ENCODE peak calls at places on chromosomes 5 and 9, in eight cellular contexts. I is CD8-positive, alpha-beta T cell; M is GM12891; O is fibroblast of lung; K is activated T-cell treated with anti-CD3 and anti-CD28 coated beads, Interleukin-2, amount 50 U/mL, for 4 hours; J is endothelial cell; D is body of pancreas; T is substantia nigra. X is an unnamed sample.

GRCh38 chr9:1490341-1491115 is 440.4 kb downstream of the DMRT2 start:
- DNase-seq in I (no peak), D (no peak), J (no peak), O (peak), T (no peak), M (no peak), K (no peak), X (no peak)

GRCh38 chr5:3741372-3741770 is 145.7 kb downstream of the IRX1 start:
- DNase-seq in K (no peak), D (no peak), M (no peak), O (no peak), J (no peak), I (no peak), T (no peak), X (peak)

GRCh38 chr9:98790601-98791146 is 5.7 kb downstream of the ANKS6 start:
- DNase-seq in J (no peak), T (no peak), O (no peak), I (no peak), K (no peak), M (no peak), D (no peak), X (no peak)

GRCh38 chr5:177361418-177362101 is 3.8 kb downstream of the RGS14 start:
- DNase-seq in J (no peak), O (no peak), M (no peak), I (no peak), K (no peak), T (no peak), D (no peak), X (no peak)

GRCh38 chr9:135048758-135049284 is 38.6 kb upstream of the OLFM1 start:
- DNase-seq in T (no peak), D (no peak), K (no peak), O (no peak), M (no peak), J (no peak), I (no peak), X (no peak)

GRCh38 chr5:149651686-149652085 is 70.4 kb downstream of the ARHGEF37 start:
- DNase-seq in T (no peak), M (no peak), D (no peak), I (no peak), O (no peak), J (no peak), K (no peak), X (no peak)

GRCh38 chr9:75461188-75461587 is 372.9 kb downstream of the OSTF1 start:
- DNase-seq in D (no peak), M (no peak), I (no peak), K (no peak), J (no peak), T (no peak), O (no peak), X (no peak)

GRCh38 chr9:108996653-108997052 is 16.6 kb downstream of the CTNNAL1 start:
- DNase-seq in K (no peak), D (no peak), M (no peak), T (no peak), O (no peak), J (no peak), I (no peak), X (no peak)

GRCh38 chr5:59393585-59394289 is 499.8 kb downstream of the PDE4D start:
- DNase-seq in J (no peak), D (no peak), T (no peak), I (no peak), K (no peak), M (no peak), O (no peak), X (no peak)

GRCh38 chr9:16871358-16872151 is 1.1 kb upstream of the BNC2 start:
- DNase-seq in K (no peak), I (no peak), M (peak), D (peak), J (peak), T (no peak), O (peak), X (peak)

GRCh38 chr5:60670764-60671163 is 29.2 kb downstream of the DEPDC1B start:
- DNase-seq in O (no peak), K (no peak), T (no peak), D (no peak), J (no peak), I (no peak), M (no peak), X (no peak)

GRCh38 chr5:173689713-173690360 is 73.4 kb upstream of the BOD1 start:
- DNase-seq in T (no peak), I (no peak), O (no peak), K (no peak), J (no peak), D (peak), M (no peak), X (no peak)

GRCh38 chr9:107337676-107338590 is 54.9 kb downstream of the RAD23B start:
- DNase-seq in I (no peak), T (no peak), J (no peak), K (no peak), M (no peak), D (no peak), O (peak), X (peak)

GRCh38 chr9:134267305-134268265 is 58.7 kb upstream of the RXRA start:
- DNase-seq in I (no peak), T (no peak), J (no peak), D (no peak), O (no peak), M (no peak), K (no peak), X (no peak)